ENCODE peak calls at places on chromosomes 12 and 14, in four cellular contexts. One of them, this sample, is unnamed.

GRCh38 chr12:106845910-106846309 is 71.4 kb downstream of the RIC8B start:
- DNase-seq in frontal cortex: no peak
- DNase-seq in AG09319: no peak
- DNase-seq in foreskin fibroblast: no peak
- DNase-seq in this sample: no peak

GRCh38 chr12:109606261-109607028 is 32.9 kb downstream of the MVK start:
- DNase-seq in foreskin fibroblast: no peak
- DNase-seq in frontal cortex: peak
- DNase-seq in AG09319: no peak
- DNase-seq in this sample: no peak

GRCh38 chr12:70246580-70246979 is 3.3 kb downstream of the CNOT2 start:
- DNase-seq in frontal cortex: no peak
- DNase-seq in foreskin fibroblast: no peak
- DNase-seq in AG09319: no peak
- DNase-seq in this sample: no peak

GRCh38 chr12:48853228-48853688 is 1.3 kb upstream of the DDX23 start:
- DNase-seq in foreskin fibroblast: peak
- DNase-seq in frontal cortex: peak
- DNase-seq in AG09319: peak
- DNase-seq in this sample: peak

GRCh38 chr14:66624319-66624937 is 116.5 kb downstream of the GPHN start:
- DNase-seq in frontal cortex: peak
- DNase-seq in AG09319: peak
- DNase-seq in foreskin fibroblast: peak
- DNase-seq in this sample: peak

GRCh38 chr14:51304956-51305355 is 64.9 kb downstream of the TMX1 start:
- DNase-seq in frontal cortex: no peak
- DNase-seq in foreskin fibroblast: peak
- DNase-seq in AG09319: peak
- DNase-seq in this sample: peak

GRCh38 chr12:93824514-93825500 is 147.6 kb downstream of the CRADD start:
- DNase-seq in foreskin fibroblast: no peak
- DNase-seq in AG09319: no peak
- DNase-seq in frontal cortex: no peak
- DNase-seq in this sample: no peak

GRCh38 chr12:48379784-48380183 is 29.1 kb upstream of the ZNF641 start:
- DNase-seq in foreskin fibroblast: peak
- DNase-seq in AG09319: no peak
- DNase-seq in frontal cortex: no peak
- DNase-seq in this sample: no peak

GRCh38 chr12:55467836-55468235 is 2.1 kb downstream of the OR6C70 start:
- DNase-seq in AG09319: no peak
- DNase-seq in foreskin fibroblast: no peak
- DNase-seq in frontal cortex: no peak
- DNase-seq in this sample: no peak

GRCh38 chr14:35368583-35368982 is 36.0 kb downstream of the NFKBIA start:
- DNase-seq in frontal cortex: no peak
- DNase-seq in AG09319: no peak
- DNase-seq in foreskin fibroblast: no peak
- DNase-seq in this sample: no peak

GRCh38 chr12:71299541-71300376 is 139.8 kb upstream of the LGR5 start:
- DNase-seq in foreskin fibroblast: no peak
- DNase-seq in AG09319: no peak
- DNase-seq in frontal cortex: no peak
- DNase-seq in this sample: no peak

GRCh38 chr14:73785336-73785833 is 66.2 kb upstream of the PTGR2 start:
- DNase-seq in foreskin fibroblast: peak
- DNase-seq in frontal cortex: no peak
- DNase-seq in AG09319: peak
- DNase-seq in this sample: no peak

GRCh38 chr12:53045646-53046045 is 4.2 kb upstream of the TNS2 start:
- DNase-seq in foreskin fibroblast: no peak
- DNase-seq in AG09319: no peak
- DNase-seq in frontal cortex: no peak
- DNase-seq in this sample: no peak

GRCh38 chr14:73777420-73777819 is 63.2 kb upstream of the PNMA1 start:
- DNase-seq in frontal cortex: no peak
- DNase-seq in foreskin fibroblast: no peak
- DNase-seq in AG09319: no peak
- DNase-seq in this sample: no peak

GRCh38 chr12:132489078-132489601 is 811 bp upstream of the FBRSL1 start:
- DNase-seq in AG09319: no peak
- DNase-seq in frontal cortex: no peak
- DNase-seq in foreskin fibroblast: no peak
- DNase-seq in this sample: no peak

GRCh38 chr14:76329150-76329881 is 46.6 kb upstream of the ESRRB start:
- DNase-seq in foreskin fibroblast: no peak
- DNase-seq in frontal cortex: no peak
- DNase-seq in AG09319: no peak
- DNase-seq in this sample: no peak

GRCh38 chr12:115990241-115990640 is 287.3 kb downstream of the MED13L start:
- DNase-seq in frontal cortex: no peak
- DNase-seq in foreskin fibroblast: no peak
- DNase-seq in AG09319: no peak
- DNase-seq in this sample: no peak

GRCh38 chr12:108722992-108723766 is 8.1 kb downstream of the CORO1C start:
- DNase-seq in foreskin fibroblast: peak
- DNase-seq in AG09319: peak
- DNase-seq in frontal cortex: no peak
- DNase-seq in this sample: no peak

GRCh38 chr12:66061557-66062279 is 68.8 kb downstream of the LLPH start:
- DNase-seq in frontal cortex: no peak
- DNase-seq in foreskin fibroblast: no peak
- DNase-seq in AG09319: no peak
- DNase-seq in this sample: no peak

GRCh38 chr14:77076118-77076631 is 21.9 kb upstream of the CIPC start:
- DNase-seq in foreskin fibroblast: peak
- DNase-seq in frontal cortex: no peak
- DNase-seq in AG09319: no peak
- DNase-seq in this sample: no peak

GRCh38 chr12:40511341-40511740 is 180.9 kb upstream of the CNTN1 start:
- DNase-seq in frontal cortex: no peak
- DNase-seq in foreskin fibroblast: no peak
- DNase-seq in AG09319: no peak
- DNase-seq in this sample: no peak

GRCh38 chr12:27555928-27556778 is 32.1 kb downstream of the PPFIBP1 start:
- DNase-seq in AG09319: no peak
- DNase-seq in frontal cortex: no peak
- DNase-seq in foreskin fibroblast: no peak
- DNase-seq in this sample: no peak

GRCh38 chr12:127060310-127060847 is 1206.6 kb upstream of the TMEM132C start:
- DNase-seq in frontal cortex: no peak
- DNase-seq in AG09319: no peak
- DNase-seq in foreskin fibroblast: no peak
- DNase-seq in this sample: no peak

GRCh38 chr12:53515291-53515680 is 8.0 kb upstream of the NPFF start:
- DNase-seq in AG09319: no peak
- DNase-seq in frontal cortex: no peak
- DNase-seq in foreskin fibroblast: no peak
- DNase-seq in this sample: no peak

GRCh38 chr12:124679533-124680371 is 112.3 kb upstream of the NCOR2 start:
- DNase-seq in foreskin fibroblast: peak
- DNase-seq in AG09319: no peak
- DNase-seq in frontal cortex: peak
- DNase-seq in this sample: no peak

GRCh38 chr14:101791919-101792572 is 30.5 kb downstream of the PPP2R5C start:
- DNase-seq in AG09319: peak
- DNase-seq in foreskin fibroblast: peak
- DNase-seq in frontal cortex: peak
- DNase-seq in this sample: no peak

GRCh38 chr14:92964124-92965109 is 41.5 kb downstream of the CHGA start:
- DNase-seq in foreskin fibroblast: no peak
- DNase-seq in AG09319: no peak
- DNase-seq in frontal cortex: no peak
- DNase-seq in this sample: no peak

GRCh38 chr12:77782034-77782433 is 48.7 kb upstream of the NAV3 start:
- DNase-seq in foreskin fibroblast: no peak
- DNase-seq in AG09319: no peak
- DNase-seq in frontal cortex: no peak
- DNase-seq in this sample: no peak

GRCh38 chr12:27424631-27425230 is 21.8 kb upstream of the SMCO2 start:
- DNase-seq in frontal cortex: peak
- DNase-seq in AG09319: peak
- DNase-seq in foreskin fibroblast: peak
- DNase-seq in this sample: no peak

GRCh38 chr14:104749111-104749649 is 3.8 kb upstream of the SIVA1 start:
- DNase-seq in AG09319: no peak
- DNase-seq in frontal cortex: no peak
- DNase-seq in foreskin fibroblast: peak
- DNase-seq in this sample: no peak

GRCh38 chr12:27970981-27971489 is 1.5 kb downstream of the PTHLH start:
- DNase-seq in frontal cortex: no peak
- DNase-seq in AG09319: no peak
- DNase-seq in foreskin fibroblast: no peak
- DNase-seq in this sample: no peak

GRCh38 chr12:65556676-65557424 is 267.4 kb upstream of the HMGA2 start:
- DNase-seq in AG09319: peak
- DNase-seq in foreskin fibroblast: peak
- DNase-seq in frontal cortex: peak
- DNase-seq in this sample: peak

GRCh38 chr14:100474176-100474575 is 113.0 kb downstream of the BEGAIN start:
- DNase-seq in frontal cortex: no peak
- DNase-seq in AG09319: no peak
- DNase-seq in foreskin fibroblast: no peak
- DNase-seq in this sample: no peak

GRCh38 chr12:91777268-91777997 is 368.2 kb downstream of the BTG1 start:
- DNase-seq in AG09319: no peak
- DNase-seq in frontal cortex: no peak
- DNase-seq in foreskin fibroblast: no peak
- DNase-seq in this sample: no peak

GRCh38 chr12:93043877-93044209 is 114.7 kb upstream of the EEA1 start:
- DNase-seq in AG09319: no peak
- DNase-seq in frontal cortex: no peak
- DNase-seq in foreskin fibroblast: no peak
- DNase-seq in this sample: no peak

GRCh38 chr12:55935742-55936151 is 4.8 kb downstream of the DGKA start:
- DNase-seq in frontal cortex: peak
- DNase-seq in foreskin fibroblast: no peak
- DNase-seq in AG09319: no peak
- DNase-seq in this sample: no peak